ENCODE peak calls at places on chromosome 21, in six cellular contexts. O is gastrocnemius medialis; C is CD4-positive, CD25-positive, alpha-beta regulatory T cell; F is neural progenitor cell; N is GM23338; J is spleen. L is an unnamed sample.
A peak's percentile ranks its signal among the peaks of the same experiment; 100 is the strongest.

GRCh38 chr21:30227633-30228404 is 11.9 kb upstream of the CLDN8 start:
- DNase-seq in J (no peak), C (no peak), F (no peak), O (peak; percentile 37), N (no peak), L (no peak)

GRCh38 chr21:30605968-30606367 is 5.1 kb downstream of the KRTAP22-1 start:
- DNase-seq in C (no peak), O (no peak), F (no peak), N (peak; percentile 56), J (no peak), L (no peak)

GRCh38 chr21:28781602-28782274 is 210.9 kb downstream of the LTN1 start:
- DNase-seq in O (no peak), N (peak; percentile 51), J (no peak), C (no peak), F (peak; percentile 5), L (no peak)

GRCh38 chr21:46078984-46079356 is 18.9 kb upstream of the COL6A2 start:
- DNase-seq in O (peak; percentile 17), N (no peak), C (no peak), J (peak; percentile 58), F (no peak), L (no peak)

GRCh38 chr21:41868062-41868710 is 11.0 kb downstream of the PRDM15 start:
- DNase-seq in F (no peak), O (no peak), C (no peak), N (no peak), J (peak; percentile 31), L (no peak)

GRCh38 chr21:15820857-15821256 is 91.1 kb downstream of the USP25 start:
- DNase-seq in C (no peak), O (no peak), F (no peak), N (no peak), J (no peak), L (no peak)

GRCh38 chr21:42473495-42474042 is 22.5 kb downstream of the RSPH1 start:
- DNase-seq in F (no peak), N (no peak), O (no peak), C (no peak), J (no peak), L (no peak)

GRCh38 chr21:46363698-46364097 is 39.7 kb downstream of the PCNT start:
- DNase-seq in J (no peak), C (no peak), O (no peak), N (no peak), F (no peak), L (no peak)

GRCh38 chr21:42107881-42108553 is 36.9 kb downstream of the UMODL1 start:
- DNase-seq in O (peak; percentile 75), N (peak; percentile 75), J (peak; percentile 90), C (peak; percentile 53), F (peak; percentile 81), L (peak; percentile 17)

GRCh38 chr21:29904359-29905282 is 35.2 kb downstream of the GRIK1 start:
- DNase-seq in J (no peak), O (no peak), N (peak; percentile 17), C (no peak), F (no peak), L (no peak)

GRCh38 chr21:41682719-41683179 is 84.1 kb downstream of the RIPK4 start:
- DNase-seq in O (no peak), F (no peak), J (peak; percentile 57), N (no peak), C (no peak), L (no peak)

DNA sequence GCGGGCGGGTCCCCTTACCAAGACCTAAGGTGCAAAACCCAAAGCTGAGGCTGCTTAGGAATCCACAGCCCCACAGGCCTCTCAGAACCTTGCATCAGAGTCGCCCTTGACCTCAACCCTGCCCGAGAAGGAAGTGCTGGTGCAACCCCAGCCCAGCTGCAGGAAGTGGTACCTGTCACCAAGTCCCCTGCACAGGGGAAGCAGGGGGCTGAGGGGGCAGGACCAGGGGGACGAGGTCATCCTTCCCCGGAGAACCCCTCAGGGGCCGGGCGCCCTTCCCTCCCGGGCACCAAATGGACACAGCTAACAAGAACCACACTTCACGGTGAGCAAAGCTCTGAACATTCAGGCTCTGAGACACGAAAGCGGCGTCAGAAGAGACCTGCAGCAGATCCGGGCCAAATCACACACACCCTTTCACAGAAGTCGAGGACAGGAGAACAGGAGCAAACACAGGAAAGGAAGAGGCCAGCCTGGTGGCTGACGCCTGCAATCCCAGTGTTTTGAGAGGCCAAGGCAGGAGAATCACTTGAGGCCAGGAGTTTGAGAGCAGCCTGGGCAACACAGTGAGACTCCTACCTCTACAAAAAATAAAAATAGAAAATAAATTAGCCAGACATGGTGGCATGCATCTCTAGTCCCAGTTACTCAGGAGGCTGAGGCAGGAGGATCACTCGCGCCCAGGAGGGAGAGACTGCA is 6.4 kb downstream of the ITGB2 start:
- DNase-seq in F (no peak), O (no peak), C (peak; percentile 64), N (no peak), J (peak; percentile 96), L (peak; percentile 36)
- H3K4me3 ChIP-seq in F (no peak overlapping the region), O (no peak overlapping the region), C (peak overlapping the region; percentile 72), N (no peak overlapping the region), J (no peak overlapping the region), L (peak overlapping the region; percentile 44)

DNA sequence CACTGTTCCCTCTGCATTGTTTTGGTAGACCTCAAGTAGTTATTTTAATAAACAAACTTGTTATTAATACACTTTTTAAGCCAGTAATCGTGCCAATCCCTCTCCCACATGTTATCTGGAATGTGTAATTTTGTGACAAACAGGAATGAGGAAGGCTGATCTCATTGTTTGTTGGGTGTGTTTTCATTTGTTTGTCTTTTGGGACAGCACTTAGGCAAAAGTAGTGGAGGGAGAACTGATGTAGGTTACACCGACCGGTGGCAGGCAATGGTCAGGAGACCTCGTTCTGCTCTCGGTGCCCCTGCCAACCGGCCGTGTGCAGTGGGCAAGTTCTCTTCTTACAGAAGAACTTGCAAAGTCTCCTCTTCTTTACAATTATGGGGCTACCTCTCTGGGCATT is 99.8 kb downstream of the HUNK start:
- DNase-seq in J (no peak), O (no peak), N (no peak), C (no peak), F (no peak), L (no peak)
- H3K27ac ChIP-seq in J (no peak overlapping the region), O (no peak overlapping the region), N (no peak overlapping the region), C (no peak overlapping the region), F (no peak overlapping the region), L (no peak overlapping the region)

GRCh38 chr21:43942621-43943020 is 69.5 kb upstream of the TRAPPC10 start:
- DNase-seq in N (no peak), J (no peak), C (no peak), F (no peak), O (no peak), L (no peak)
- H3K4me1 ChIP-seq in N (no peaks in the 10 kb centered on the region), J (peaks cover 11% of the 10 kb centered on the region), C (peaks cover 13% of the 10 kb centered on the region), F (peaks cover 14% of the 10 kb centered on the region), O (peaks cover 37% of the 10 kb centered on the region), L (peaks cover 9% of the 10 kb centered on the region)

DNA sequence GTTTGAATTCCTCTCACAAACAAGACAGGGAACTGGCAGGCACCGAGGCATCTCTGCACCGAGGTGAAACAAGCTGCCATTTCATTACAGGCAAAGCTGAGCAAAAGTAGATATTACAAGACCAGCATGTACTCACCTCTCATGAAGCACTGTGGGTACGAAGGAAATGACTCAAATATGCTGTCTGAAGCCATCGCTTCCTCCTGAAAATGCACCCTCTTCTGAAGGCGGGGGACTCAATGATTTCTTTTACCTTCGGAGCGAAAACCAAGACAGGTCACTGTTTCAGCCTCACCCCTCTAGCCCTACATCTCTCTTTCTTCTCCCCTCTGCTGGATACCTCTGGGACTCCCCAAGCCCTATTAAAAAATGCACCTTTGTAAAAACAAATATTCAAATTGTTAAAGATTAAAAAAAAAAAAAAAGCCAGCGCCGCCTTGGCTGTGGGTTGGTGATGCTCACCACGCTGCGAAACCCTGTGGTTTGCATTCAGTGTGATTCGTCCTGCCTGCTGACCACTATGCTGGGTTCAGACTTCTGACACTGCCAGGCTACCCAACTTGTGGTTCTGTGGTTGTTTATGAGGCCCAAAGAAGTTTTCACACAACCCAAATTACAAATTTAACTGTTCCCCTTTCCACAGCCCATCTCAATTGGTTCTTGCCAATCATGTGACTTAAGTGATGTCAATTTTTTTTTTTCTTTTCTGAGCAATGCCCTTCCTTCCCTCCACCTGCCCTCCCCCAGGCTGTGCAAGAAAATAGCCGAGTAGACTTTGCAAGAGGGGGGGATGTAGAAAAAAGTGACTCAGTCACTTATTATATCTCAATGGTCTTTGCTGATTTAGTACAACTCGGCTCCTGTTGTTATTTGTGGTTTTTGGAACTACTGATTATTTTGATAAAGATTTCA is at the start of gene RUNX1:
- DNase-seq in F (no peak), J (peak; percentile 90), C (peak; percentile 87), O (peak; percentile 34), N (no peak), L (peak; percentile 73)
- H3K4me3 ChIP-seq in F (no peak within 1 kb of the TSS), J (peak within 1 kb of the TSS; percentile 54), C (peak within 1 kb of the TSS; percentile 100), O (peak within 1 kb of the TSS; percentile 59), N (no peak within 1 kb of the TSS), L (peak within 1 kb of the TSS; percentile 72)

GRCh38 chr21:36237441-36237840 is 80.8 kb downstream of the DOP1B start:
- DNase-seq in F (no peak), C (no peak), N (no peak), O (no peak), J (no peak), L (no peak)

GRCh38 chr21:36239585-36239984 is 80.4 kb upstream of the MORC3 start:
- DNase-seq in N (no peak), C (no peak), J (peak; percentile 64), F (no peak), O (no peak), L (no peak)

GRCh38 chr21:36236052-36236730 is 79.6 kb downstream of the DOP1B start:
- DNase-seq in C (no peak), N (no peak), F (no peak), J (peak; percentile 31), O (no peak), L (no peak)

GRCh38 chr21:36232641-36233040 is 76.0 kb downstream of the DOP1B start:
- DNase-seq in N (no peak), J (peak; percentile 8), C (no peak), O (no peak), F (no peak), L (no peak)

DNA sequence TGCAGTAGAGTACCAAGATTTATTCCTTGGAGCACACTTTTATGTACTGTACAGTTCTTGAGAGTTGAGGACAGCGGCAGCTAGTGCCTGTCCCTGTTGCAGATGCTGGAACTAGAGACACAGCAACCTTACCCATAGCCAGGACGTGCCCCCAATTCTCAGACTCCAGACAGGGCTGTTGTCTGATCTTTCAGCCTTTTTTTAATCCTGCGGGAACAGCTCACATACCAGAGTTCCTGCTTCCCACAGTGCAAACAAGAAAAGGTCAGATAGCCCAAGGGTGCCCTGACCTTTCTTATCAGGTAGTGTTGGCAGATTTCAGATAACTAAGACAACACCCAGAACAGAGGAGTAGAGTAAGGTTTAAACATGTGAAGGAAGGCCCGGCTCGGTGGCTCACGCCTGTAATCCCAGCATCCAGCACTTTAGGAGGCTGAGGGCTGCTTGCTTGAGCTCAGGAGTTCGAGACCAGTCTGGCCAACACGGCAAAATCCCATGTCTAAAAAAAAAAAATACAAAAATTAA is 78.5 kb downstream of the DOP1B start:
- DNase-seq in O (no peak), J (peak; percentile 22), C (no peak), N (no peak), F (peak; percentile 41), L (no peak)
- H3K27ac ChIP-seq in O (no peak overlapping the region), J (no peak overlapping the region), C (no peak overlapping the region), N (no peak overlapping the region), F (peak overlapping the region; percentile 16), L (no peak overlapping the region)

GRCh38 chr21:37746849-37747248 is 169.4 kb downstream of the KCNJ6 start:
- DNase-seq in C (no peak), O (no peak), J (no peak), N (no peak), F (no peak), L (no peak)
- H3K4me1 ChIP-seq in C (no peaks in the 10 kb centered on the region), O (no peaks in the 10 kb centered on the region), J (no peaks in the 10 kb centered on the region), N (no peaks in the 10 kb centered on the region), F (no peaks in the 10 kb centered on the region), L (no peaks in the 10 kb centered on the region)